ENCODE peak calls at places on chromosomes 6 and 20, in seven cellular contexts. T is HCT116; R is naive thymus-derived CD4-positive, alpha-beta T cell; U is SJSA1; Q is GM23248; J is GM23338; O is SJCRH30. Z is an unnamed sample.
A peak's percentile ranks its signal among the peaks of the same experiment; 100 is the strongest.

GRCh38 chr6:105606871-105607421 is 204.1 kb upstream of the PREP start:
- DNase-seq in T (no peak), R (no peak), U (no peak), Q (no peak), J (no peak), O (no peak), Z (no peak)

GRCh38 chr6:12635813-12636212 is 80.8 kb upstream of the PHACTR1 start:
- DNase-seq in T (no peak), R (no peak), U (no peak), Q (peak; percentile 31), J (no peak), O (no peak), Z (no peak)

GRCh38 chr6:26349964-26350857 is 14.8 kb upstream of the BTN3A2 start:
- DNase-seq in T (no peak), R (no peak), U (no peak), Q (no peak), J (no peak), O (no peak), Z (no peak)

GRCh38 chr6:90369024-90369519 is 72.4 kb upstream of the BACH2 start:
- DNase-seq in T (peak; percentile 99), R (no peak), U (peak; percentile 93), Q (peak; percentile 98), J (peak; percentile 88), O (peak; percentile 78), Z (no peak)

GRCh38 chr20:8194721-8195120 is 62.7 kb downstream of the PLCB1 start:
- DNase-seq in T (no peak), R (no peak), U (no peak), Q (peak; percentile 14), J (no peak), O (no peak), Z (no peak)

GRCh38 chr6:163415176-163415619 is 680 bp downstream of the QKI start:
- DNase-seq in T (no peak), R (peak; percentile 40), U (no peak), Q (no peak), J (peak; percentile 36), O (peak; percentile 50), Z (no peak)

GRCh38 chr6:56539503-56540105 is 103.1 kb downstream of the DST start:
- DNase-seq in T (no peak), R (no peak), U (no peak), Q (no peak), J (no peak), O (no peak), Z (no peak)

GRCh38 chr6:155077784-155078183 is 82.7 kb downstream of the TIAM2 start:
- DNase-seq in T (no peak), R (no peak), U (no peak), Q (peak; percentile 28), J (no peak), O (no peak), Z (no peak)

GRCh38 chr6:21587925-21588811 is 5.4 kb upstream of the SOX4 start:
- DNase-seq in T (peak; percentile 44), R (peak; percentile 52), U (peak; percentile 62), Q (peak; percentile 80), J (peak; percentile 57), O (peak; percentile 66), Z (no peak)

GRCh38 chr6:96811136-96811535 is 26.1 kb downstream of the GPR63 start:
- DNase-seq in T (no peak), R (no peak), U (no peak), Q (no peak), J (peak; percentile 30), O (no peak), Z (no peak)

GRCh38 chr6:12291785-12292604 is 1.8 kb downstream of the EDN1 start:
- DNase-seq in T (no peak), R (no peak), U (no peak), Q (peak; percentile 56), J (peak; percentile 64), O (no peak), Z (no peak)

GRCh38 chr6:143368426-143368825 is 82.1 kb downstream of the ADAT2 start:
- DNase-seq in T (no peak), R (no peak), U (no peak), Q (peak; percentile 75), J (no peak), O (no peak), Z (no peak)

GRCh38 chr20:58001381-58001780 is 227.1 kb downstream of the ANKRD60 start:
- DNase-seq in T (no peak), R (no peak), U (no peak), Q (no peak), J (no peak), O (peak; percentile 58), Z (no peak)

GRCh38 chr20:539848-540247 is 3.7 kb downstream of the CSNK2A1 start:
- DNase-seq in T (no peak), R (no peak), U (no peak), Q (peak; percentile 87), J (peak; percentile 63), O (no peak), Z (no peak)

GRCh38 chr6:116087437-116088027 is 13.1 kb upstream of the NT5DC1 start:
- DNase-seq in T (no peak), R (no peak), U (no peak), Q (peak; percentile 73), J (no peak), O (no peak), Z (no peak)

GRCh38 chr6:3251462-3252314 is 7.1 kb upstream of the PSMG4 start:
- DNase-seq in T (peak; percentile 66), R (peak; percentile 74), U (peak; percentile 82), Q (peak; percentile 84), J (peak; percentile 92), O (peak; percentile 64), Z (peak; percentile 69)

GRCh38 chr6:101614774-101615173 is 221.3 kb downstream of the GRIK2 start:
- DNase-seq in T (peak; percentile 85), R (no peak), U (no peak), Q (peak; percentile 40), J (peak; percentile 87), O (no peak), Z (no peak)

GRCh38 chr6:90375681-90376439 is 79.2 kb upstream of the BACH2 start:
- DNase-seq in T (no peak), R (no peak), U (peak; percentile 71), Q (peak; percentile 82), J (no peak), O (no peak), Z (no peak)

GRCh38 chr6:153947817-153948447 is 91.1 kb upstream of the OPRM1 start:
- DNase-seq in T (peak; percentile 21), R (peak; percentile 3), U (no peak), Q (peak; percentile 45), J (peak; percentile 72), O (peak; percentile 17), Z (no peak)

DNA sequence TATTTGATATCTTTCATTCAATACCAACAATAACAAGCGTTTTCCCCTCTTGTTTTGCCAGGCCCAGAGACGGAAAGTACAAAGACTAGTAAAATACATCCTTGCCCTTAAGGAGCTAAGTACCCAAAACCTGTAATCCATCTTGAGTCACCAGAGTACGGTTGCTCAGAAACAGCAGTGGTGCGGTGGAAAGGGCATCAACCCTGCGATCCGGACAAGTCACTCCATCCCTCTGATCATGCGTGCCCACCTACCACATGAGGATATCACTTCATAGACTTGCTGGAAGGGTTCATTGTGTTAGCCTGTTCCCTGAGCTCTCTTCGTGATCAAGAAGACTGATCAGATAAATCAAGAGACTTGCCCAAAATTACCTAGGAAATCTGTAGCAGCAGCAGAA is 1.9 kb downstream of the TOMM34 start:
- DNase-seq in T (no peak), R (no peak), U (no peak), Q (no peak), J (no peak), O (no peak), Z (no peak)
- H3K4me3 ChIP-seq in T (no peak overlapping the region), R (no peak overlapping the region), U (no peak overlapping the region), Q (peak overlapping the region; percentile 82), J (no peak overlapping the region), O (no peak overlapping the region), Z (no peak overlapping the region)

GRCh38 chr6:136613477-136613876 is 63.3 kb upstream of the MAP7 start:
- DNase-seq in T (no peak), R (no peak), U (no peak), Q (peak; percentile 4), J (no peak), O (no peak), Z (no peak)

GRCh38 chr6:136616527-136616926 is 66.3 kb upstream of the MAP7 start:
- DNase-seq in T (no peak), R (no peak), U (no peak), Q (no peak), J (no peak), O (no peak), Z (no peak)

GRCh38 chr6:136612666-136613389 is 62.6 kb upstream of the MAP7 start:
- DNase-seq in T (no peak), R (no peak), U (no peak), Q (no peak), J (peak; percentile 50), O (no peak), Z (no peak)

GRCh38 chr6:136614994-136615393 is 64.8 kb upstream of the MAP7 start:
- DNase-seq in T (no peak), R (no peak), U (no peak), Q (no peak), J (no peak), O (no peak), Z (no peak)

GRCh38 chr6:136614350-136614749 is 64.1 kb upstream of the MAP7 start:
- DNase-seq in T (no peak), R (no peak), U (no peak), Q (no peak), J (no peak), O (no peak), Z (no peak)
- H3K4me1 ChIP-seq in T (peaks cover 28% of the 10 kb centered on the region), R (no peaks in the 10 kb centered on the region), U (peaks cover 31% of the 10 kb centered on the region), Q (peaks cover 12% of the 10 kb centered on the region), J (peaks cover 45% of the 10 kb centered on the region), O (peaks cover 15% of the 10 kb centered on the region), Z (no peaks in the 10 kb centered on the region)

GRCh38 chr20:50405235-50405914 is 104.8 kb upstream of the PTPN1 start:
- DNase-seq in T (no peak), R (no peak), U (no peak), Q (no peak), J (no peak), O (no peak), Z (no peak)

GRCh38 chr20:50404419-50405234 is 105.6 kb upstream of the PTPN1 start:
- DNase-seq in T (no peak), R (no peak), U (no peak), Q (no peak), J (no peak), O (no peak), Z (no peak)

GRCh38 chr20:50405915-50406609 is 104.1 kb upstream of the PTPN1 start:
- DNase-seq in T (no peak), R (no peak), U (no peak), Q (no peak), J (no peak), O (no peak), Z (no peak)

GRCh38 chr20:50401587-50402343 is 108.4 kb upstream of the PTPN1 start:
- DNase-seq in T (no peak), R (no peak), U (no peak), Q (no peak), J (no peak), O (no peak), Z (no peak)

GRCh38 chr20:50403565-50404418 is 106.4 kb upstream of the PTPN1 start:
- DNase-seq in T (no peak), R (no peak), U (no peak), Q (no peak), J (no peak), O (no peak), Z (no peak)
- H3K27me3 ChIP-seq in T (no peaks in the 10 kb centered on the region), R (no peaks in the 10 kb centered on the region), U (no peaks in the 10 kb centered on the region), Q (no peaks in the 10 kb centered on the region), J (no peaks in the 10 kb centered on the region), O (peaks cover 15% of the 10 kb centered on the region), Z (no peaks in the 10 kb centered on the region)

DNA sequence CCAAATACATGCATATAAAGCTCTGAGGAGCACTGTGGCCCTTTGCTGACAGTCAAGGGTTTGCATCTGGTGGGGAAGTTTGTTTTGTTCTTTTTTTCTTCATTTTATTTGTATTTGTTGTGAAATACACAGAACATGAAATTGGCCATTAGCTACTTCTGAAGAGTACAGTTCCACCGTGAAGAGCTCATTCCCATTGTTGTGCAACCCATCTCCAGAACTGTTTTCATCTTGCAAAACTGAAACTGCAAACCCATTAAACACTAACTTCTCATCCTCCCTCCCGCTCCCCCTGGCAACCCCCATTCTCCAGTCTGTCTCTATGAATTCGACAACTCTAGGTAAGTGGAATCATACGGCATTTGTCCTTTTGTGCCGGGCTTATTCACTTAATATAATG is 231.3 kb downstream of the TFAP2C start:
- DNase-seq in T (no peak), R (no peak), U (no peak), Q (peak; percentile 39), J (no peak), O (no peak), Z (no peak)
- H3K4me3 ChIP-seq in T (no peak overlapping the region), R (no peak overlapping the region), U (no peak overlapping the region), Q (no peak overlapping the region), J (peak overlapping the region; percentile 44), O (no peak overlapping the region), Z (no peak overlapping the region)